ENCODE peak calls at places on chromosome 9, in ten cellular contexts. One of them, this sample, is unnamed.

GRCh38 chr9:127405344-127406125 is 8.6 kb downstream of the SLC2A8 start:
- DNase-seq in activated CD4-positive, alpha-beta T cell treated with anti-CD3 and anti-CD28 coated beads for 48 hours: no peak
- DNase-seq in ureter: no peak
- DNase-seq in H7: no peak
- DNase-seq in T-helper 1 cell: no peak
- DNase-seq in NCI-H2029 treated with DMSO at 0.1 percent for 48 hours: no peak
- DNase-seq in NCI-H510A treated with DMSO at 0.1 percent for 48 hours: no peak
- DNase-seq in stimulated activated CD4-positive, alpha-beta T cell treated with anti-CD3 and anti-CD28 coated beads, Interleukin-12 subunit alpha, Interleukin-12 subunit beta, amount 100 ng/mL, for 4 hours: no peak
- DNase-seq in NCI-H1092 treated with DMSO at 0.1 percent for 48 hours: no peak
- DNase-seq in KG1: no peak
- DNase-seq in this sample: no peak

GRCh38 chr9:104700306-104700705 is 6.0 kb downstream of the OR13D1 start:
- DNase-seq in NCI-H1092 treated with DMSO at 0.1 percent for 48 hours: no peak
- DNase-seq in activated CD4-positive, alpha-beta T cell treated with anti-CD3 and anti-CD28 coated beads for 48 hours: no peak
- DNase-seq in H7: no peak
- DNase-seq in NCI-H510A treated with DMSO at 0.1 percent for 48 hours: no peak
- DNase-seq in NCI-H2029 treated with DMSO at 0.1 percent for 48 hours: no peak
- DNase-seq in T-helper 1 cell: no peak
- DNase-seq in ureter: no peak
- DNase-seq in stimulated activated CD4-positive, alpha-beta T cell treated with anti-CD3 and anti-CD28 coated beads, Interleukin-12 subunit alpha, Interleukin-12 subunit beta, amount 100 ng/mL, for 4 hours: no peak
- DNase-seq in KG1: no peak
- DNase-seq in this sample: no peak

GRCh38 chr9:70673844-70674243 is 259.4 kb upstream of the KLF9 start:
- DNase-seq in H7: no peak
- DNase-seq in stimulated activated CD4-positive, alpha-beta T cell treated with anti-CD3 and anti-CD28 coated beads, Interleukin-12 subunit alpha, Interleukin-12 subunit beta, amount 100 ng/mL, for 4 hours: no peak
- DNase-seq in T-helper 1 cell: no peak
- DNase-seq in ureter: no peak
- DNase-seq in NCI-H510A treated with DMSO at 0.1 percent for 48 hours: no peak
- DNase-seq in NCI-H2029 treated with DMSO at 0.1 percent for 48 hours: no peak
- DNase-seq in NCI-H1092 treated with DMSO at 0.1 percent for 48 hours: no peak
- DNase-seq in activated CD4-positive, alpha-beta T cell treated with anti-CD3 and anti-CD28 coated beads for 48 hours: no peak
- DNase-seq in KG1: no peak
- DNase-seq in this sample: no peak

GRCh38 chr9:124010665-124011321 is 775 bp upstream of the LHX2 start:
- DNase-seq in activated CD4-positive, alpha-beta T cell treated with anti-CD3 and anti-CD28 coated beads for 48 hours: no peak
- DNase-seq in stimulated activated CD4-positive, alpha-beta T cell treated with anti-CD3 and anti-CD28 coated beads, Interleukin-12 subunit alpha, Interleukin-12 subunit beta, amount 100 ng/mL, for 4 hours: no peak
- DNase-seq in NCI-H2029 treated with DMSO at 0.1 percent for 48 hours: no peak
- DNase-seq in H7: peak; percentile 89
- DNase-seq in NCI-H1092 treated with DMSO at 0.1 percent for 48 hours: peak; percentile 82
- DNase-seq in ureter: no peak
- DNase-seq in T-helper 1 cell: no peak
- DNase-seq in KG1: no peak
- DNase-seq in NCI-H510A treated with DMSO at 0.1 percent for 48 hours: no peak
- DNase-seq in this sample: no peak

GRCh38 chr9:36074870-36075532 is 38.3 kb downstream of the RECK start:
- DNase-seq in T-helper 1 cell: no peak
- DNase-seq in ureter: peak; percentile 90
- DNase-seq in NCI-H2029 treated with DMSO at 0.1 percent for 48 hours: no peak
- DNase-seq in NCI-H510A treated with DMSO at 0.1 percent for 48 hours: no peak
- DNase-seq in NCI-H1092 treated with DMSO at 0.1 percent for 48 hours: no peak
- DNase-seq in activated CD4-positive, alpha-beta T cell treated with anti-CD3 and anti-CD28 coated beads for 48 hours: no peak
- DNase-seq in H7: no peak
- DNase-seq in stimulated activated CD4-positive, alpha-beta T cell treated with anti-CD3 and anti-CD28 coated beads, Interleukin-12 subunit alpha, Interleukin-12 subunit beta, amount 100 ng/mL, for 4 hours: no peak
- DNase-seq in KG1: no peak
- DNase-seq in this sample: no peak

GRCh38 chr9:13443380-13444271 is 164.1 kb upstream of the MPDZ start:
- DNase-seq in NCI-H2029 treated with DMSO at 0.1 percent for 48 hours: no peak
- DNase-seq in ureter: no peak
- DNase-seq in KG1: no peak
- DNase-seq in activated CD4-positive, alpha-beta T cell treated with anti-CD3 and anti-CD28 coated beads for 48 hours: no peak
- DNase-seq in stimulated activated CD4-positive, alpha-beta T cell treated with anti-CD3 and anti-CD28 coated beads, Interleukin-12 subunit alpha, Interleukin-12 subunit beta, amount 100 ng/mL, for 4 hours: no peak
- DNase-seq in NCI-H1092 treated with DMSO at 0.1 percent for 48 hours: peak; percentile 74
- DNase-seq in H7: no peak
- DNase-seq in T-helper 1 cell: no peak
- DNase-seq in NCI-H510A treated with DMSO at 0.1 percent for 48 hours: no peak
- DNase-seq in this sample: no peak

GRCh38 chr9:119004618-119004990 is 364.6 kb downstream of the BRINP1 start:
- DNase-seq in NCI-H1092 treated with DMSO at 0.1 percent for 48 hours: no peak
- DNase-seq in T-helper 1 cell: no peak
- DNase-seq in NCI-H2029 treated with DMSO at 0.1 percent for 48 hours: peak; percentile 13
- DNase-seq in H7: no peak
- DNase-seq in KG1: no peak
- DNase-seq in ureter: peak; percentile 89
- DNase-seq in stimulated activated CD4-positive, alpha-beta T cell treated with anti-CD3 and anti-CD28 coated beads, Interleukin-12 subunit alpha, Interleukin-12 subunit beta, amount 100 ng/mL, for 4 hours: no peak
- DNase-seq in activated CD4-positive, alpha-beta T cell treated with anti-CD3 and anti-CD28 coated beads for 48 hours: no peak
- DNase-seq in NCI-H510A treated with DMSO at 0.1 percent for 48 hours: no peak
- DNase-seq in this sample: peak; percentile 43

GRCh38 chr9:132283863-132284262 is 70.9 kb downstream of the SETX start:
- DNase-seq in NCI-H2029 treated with DMSO at 0.1 percent for 48 hours: no peak
- DNase-seq in stimulated activated CD4-positive, alpha-beta T cell treated with anti-CD3 and anti-CD28 coated beads, Interleukin-12 subunit alpha, Interleukin-12 subunit beta, amount 100 ng/mL, for 4 hours: no peak
- DNase-seq in H7: no peak
- DNase-seq in NCI-H1092 treated with DMSO at 0.1 percent for 48 hours: no peak
- DNase-seq in T-helper 1 cell: no peak
- DNase-seq in ureter: no peak
- DNase-seq in KG1: no peak
- DNase-seq in activated CD4-positive, alpha-beta T cell treated with anti-CD3 and anti-CD28 coated beads for 48 hours: no peak
- DNase-seq in NCI-H510A treated with DMSO at 0.1 percent for 48 hours: no peak
- DNase-seq in this sample: no peak

GRCh38 chr9:135811796-135812195 is 95.5 kb downstream of the CAMSAP1 start:
- DNase-seq in ureter: no peak
- DNase-seq in H7: no peak
- DNase-seq in NCI-H2029 treated with DMSO at 0.1 percent for 48 hours: peak; percentile 23
- DNase-seq in NCI-H510A treated with DMSO at 0.1 percent for 48 hours: peak; percentile 9
- DNase-seq in activated CD4-positive, alpha-beta T cell treated with anti-CD3 and anti-CD28 coated beads for 48 hours: no peak
- DNase-seq in KG1: no peak
- DNase-seq in T-helper 1 cell: no peak
- DNase-seq in stimulated activated CD4-positive, alpha-beta T cell treated with anti-CD3 and anti-CD28 coated beads, Interleukin-12 subunit alpha, Interleukin-12 subunit beta, amount 100 ng/mL, for 4 hours: no peak
- DNase-seq in NCI-H1092 treated with DMSO at 0.1 percent for 48 hours: peak; percentile 83
- DNase-seq in this sample: no peak

GRCh38 chr9:11338130-11338529 is 725.3 kb upstream of the PTPRD start:
- DNase-seq in KG1: no peak
- DNase-seq in NCI-H1092 treated with DMSO at 0.1 percent for 48 hours: no peak
- DNase-seq in NCI-H510A treated with DMSO at 0.1 percent for 48 hours: no peak
- DNase-seq in H7: no peak
- DNase-seq in stimulated activated CD4-positive, alpha-beta T cell treated with anti-CD3 and anti-CD28 coated beads, Interleukin-12 subunit alpha, Interleukin-12 subunit beta, amount 100 ng/mL, for 4 hours: no peak
- DNase-seq in NCI-H2029 treated with DMSO at 0.1 percent for 48 hours: no peak
- DNase-seq in T-helper 1 cell: no peak
- DNase-seq in ureter: no peak
- DNase-seq in activated CD4-positive, alpha-beta T cell treated with anti-CD3 and anti-CD28 coated beads for 48 hours: no peak
- DNase-seq in this sample: no peak

GRCh38 chr9:14203366-14204056 is 110.4 kb downstream of the NFIB start:
- DNase-seq in T-helper 1 cell: no peak
- DNase-seq in H7: no peak
- DNase-seq in NCI-H1092 treated with DMSO at 0.1 percent for 48 hours: peak; percentile 72
- DNase-seq in KG1: no peak
- DNase-seq in ureter: peak; percentile 65
- DNase-seq in NCI-H2029 treated with DMSO at 0.1 percent for 48 hours: peak; percentile 5
- DNase-seq in activated CD4-positive, alpha-beta T cell treated with anti-CD3 and anti-CD28 coated beads for 48 hours: no peak
- DNase-seq in NCI-H510A treated with DMSO at 0.1 percent for 48 hours: no peak
- DNase-seq in stimulated activated CD4-positive, alpha-beta T cell treated with anti-CD3 and anti-CD28 coated beads, Interleukin-12 subunit alpha, Interleukin-12 subunit beta, amount 100 ng/mL, for 4 hours: no peak
- DNase-seq in this sample: no peak

GRCh38 chr9:94600258-94600657 is 6.6 kb upstream of the FBP2 start:
- DNase-seq in H7: no peak
- DNase-seq in ureter: no peak
- DNase-seq in NCI-H510A treated with DMSO at 0.1 percent for 48 hours: no peak
- DNase-seq in NCI-H2029 treated with DMSO at 0.1 percent for 48 hours: no peak
- DNase-seq in T-helper 1 cell: no peak
- DNase-seq in KG1: no peak
- DNase-seq in NCI-H1092 treated with DMSO at 0.1 percent for 48 hours: no peak
- DNase-seq in stimulated activated CD4-positive, alpha-beta T cell treated with anti-CD3 and anti-CD28 coated beads, Interleukin-12 subunit alpha, Interleukin-12 subunit beta, amount 100 ng/mL, for 4 hours: no peak
- DNase-seq in activated CD4-positive, alpha-beta T cell treated with anti-CD3 and anti-CD28 coated beads for 48 hours: no peak
- DNase-seq in this sample: no peak

GRCh38 chr9:35042081-35042604 is 30.3 kb downstream of the VCP start:
- DNase-seq in NCI-H2029 treated with DMSO at 0.1 percent for 48 hours: no peak
- DNase-seq in NCI-H510A treated with DMSO at 0.1 percent for 48 hours: no peak
- DNase-seq in T-helper 1 cell: no peak
- DNase-seq in ureter: no peak
- DNase-seq in stimulated activated CD4-positive, alpha-beta T cell treated with anti-CD3 and anti-CD28 coated beads, Interleukin-12 subunit alpha, Interleukin-12 subunit beta, amount 100 ng/mL, for 4 hours: no peak
- DNase-seq in NCI-H1092 treated with DMSO at 0.1 percent for 48 hours: no peak
- DNase-seq in KG1: no peak
- DNase-seq in activated CD4-positive, alpha-beta T cell treated with anti-CD3 and anti-CD28 coated beads for 48 hours: no peak
- DNase-seq in H7: no peak
- DNase-seq in this sample: no peak

GRCh38 chr9:4118666-4119065 is 181.2 kb downstream of the GLIS3 start:
- DNase-seq in NCI-H510A treated with DMSO at 0.1 percent for 48 hours: no peak
- DNase-seq in KG1: no peak
- DNase-seq in H7: no peak
- DNase-seq in NCI-H1092 treated with DMSO at 0.1 percent for 48 hours: no peak
- DNase-seq in NCI-H2029 treated with DMSO at 0.1 percent for 48 hours: no peak
- DNase-seq in T-helper 1 cell: no peak
- DNase-seq in activated CD4-positive, alpha-beta T cell treated with anti-CD3 and anti-CD28 coated beads for 48 hours: no peak
- DNase-seq in ureter: no peak
- DNase-seq in stimulated activated CD4-positive, alpha-beta T cell treated with anti-CD3 and anti-CD28 coated beads, Interleukin-12 subunit alpha, Interleukin-12 subunit beta, amount 100 ng/mL, for 4 hours: no peak
- DNase-seq in this sample: no peak

GRCh38 chr9:126915281-126915816 is 767 bp downstream of the RALGPS1 start:
- DNase-seq in activated CD4-positive, alpha-beta T cell treated with anti-CD3 and anti-CD28 coated beads for 48 hours: peak; percentile 20
- DNase-seq in H7: peak; percentile 97
- DNase-seq in stimulated activated CD4-positive, alpha-beta T cell treated with anti-CD3 and anti-CD28 coated beads, Interleukin-12 subunit alpha, Interleukin-12 subunit beta, amount 100 ng/mL, for 4 hours: peak; percentile 25
- DNase-seq in NCI-H510A treated with DMSO at 0.1 percent for 48 hours: peak; percentile 42
- DNase-seq in ureter: peak; percentile 68
- DNase-seq in T-helper 1 cell: no peak
- DNase-seq in NCI-H2029 treated with DMSO at 0.1 percent for 48 hours: no peak
- DNase-seq in KG1: no peak
- DNase-seq in NCI-H1092 treated with DMSO at 0.1 percent for 48 hours: peak; percentile 22
- DNase-seq in this sample: peak; percentile 76

GRCh38 chr9:42852133-42852532 is 668.7 kb downstream of the SPATA31A6 start:
- DNase-seq in ureter: no peak
- DNase-seq in activated CD4-positive, alpha-beta T cell treated with anti-CD3 and anti-CD28 coated beads for 48 hours: peak; percentile 21
- DNase-seq in T-helper 1 cell: peak; percentile 67
- DNase-seq in NCI-H1092 treated with DMSO at 0.1 percent for 48 hours: no peak
- DNase-seq in NCI-H510A treated with DMSO at 0.1 percent for 48 hours: no peak
- DNase-seq in KG1: peak; percentile 14
- DNase-seq in H7: peak; percentile 34
- DNase-seq in NCI-H2029 treated with DMSO at 0.1 percent for 48 hours: no peak
- DNase-seq in stimulated activated CD4-positive, alpha-beta T cell treated with anti-CD3 and anti-CD28 coated beads, Interleukin-12 subunit alpha, Interleukin-12 subunit beta, amount 100 ng/mL, for 4 hours: no peak
- DNase-seq in this sample: peak; percentile 69

GRCh38 chr9:132670816-132671371 is 630 bp downstream of the GTF3C4 start:
- DNase-seq in NCI-H2029 treated with DMSO at 0.1 percent for 48 hours: no peak
- DNase-seq in stimulated activated CD4-positive, alpha-beta T cell treated with anti-CD3 and anti-CD28 coated beads, Interleukin-12 subunit alpha, Interleukin-12 subunit beta, amount 100 ng/mL, for 4 hours: peak; percentile 16
- DNase-seq in KG1: no peak
- DNase-seq in activated CD4-positive, alpha-beta T cell treated with anti-CD3 and anti-CD28 coated beads for 48 hours: peak; percentile 60
- DNase-seq in T-helper 1 cell: peak; percentile 24
- DNase-seq in NCI-H1092 treated with DMSO at 0.1 percent for 48 hours: no peak
- DNase-seq in ureter: peak; percentile 53
- DNase-seq in H7: peak; percentile 81
- DNase-seq in NCI-H510A treated with DMSO at 0.1 percent for 48 hours: peak; percentile 7
- DNase-seq in this sample: peak; percentile 77

GRCh38 chr9:33139421-33140228 is 27.5 kb downstream of the B4GALT1 start:
- DNase-seq in NCI-H510A treated with DMSO at 0.1 percent for 48 hours: no peak
- DNase-seq in H7: peak; percentile 63
- DNase-seq in NCI-H2029 treated with DMSO at 0.1 percent for 48 hours: no peak
- DNase-seq in T-helper 1 cell: no peak
- DNase-seq in activated CD4-positive, alpha-beta T cell treated with anti-CD3 and anti-CD28 coated beads for 48 hours: no peak
- DNase-seq in NCI-H1092 treated with DMSO at 0.1 percent for 48 hours: no peak
- DNase-seq in ureter: peak; percentile 76
- DNase-seq in stimulated activated CD4-positive, alpha-beta T cell treated with anti-CD3 and anti-CD28 coated beads, Interleukin-12 subunit alpha, Interleukin-12 subunit beta, amount 100 ng/mL, for 4 hours: no peak
- DNase-seq in KG1: no peak
- DNase-seq in this sample: peak; percentile 81

GRCh38 chr9:136095495-136096058 is 488 bp upstream of the NACC2 start:
- DNase-seq in activated CD4-positive, alpha-beta T cell treated with anti-CD3 and anti-CD28 coated beads for 48 hours: peak; percentile 33
- DNase-seq in T-helper 1 cell: no peak
- DNase-seq in NCI-H510A treated with DMSO at 0.1 percent for 48 hours: no peak
- DNase-seq in stimulated activated CD4-positive, alpha-beta T cell treated with anti-CD3 and anti-CD28 coated beads, Interleukin-12 subunit alpha, Interleukin-12 subunit beta, amount 100 ng/mL, for 4 hours: no peak
- DNase-seq in NCI-H2029 treated with DMSO at 0.1 percent for 48 hours: no peak
- DNase-seq in ureter: no peak
- DNase-seq in KG1: no peak
- DNase-seq in NCI-H1092 treated with DMSO at 0.1 percent for 48 hours: no peak
- DNase-seq in H7: peak; percentile 92
- DNase-seq in this sample: no peak

GRCh38 chr9:135282001-135282731 is 194.7 kb downstream of the OLFM1 start:
- DNase-seq in T-helper 1 cell: no peak
- DNase-seq in NCI-H510A treated with DMSO at 0.1 percent for 48 hours: peak; percentile 30
- DNase-seq in KG1: no peak
- DNase-seq in H7: no peak
- DNase-seq in stimulated activated CD4-positive, alpha-beta T cell treated with anti-CD3 and anti-CD28 coated beads, Interleukin-12 subunit alpha, Interleukin-12 subunit beta, amount 100 ng/mL, for 4 hours: no peak
- DNase-seq in NCI-H2029 treated with DMSO at 0.1 percent for 48 hours: peak; percentile 90
- DNase-seq in ureter: peak; percentile 86
- DNase-seq in activated CD4-positive, alpha-beta T cell treated with anti-CD3 and anti-CD28 coated beads for 48 hours: peak; percentile 25
- DNase-seq in NCI-H1092 treated with DMSO at 0.1 percent for 48 hours: peak; percentile 91
- DNase-seq in this sample: peak; percentile 64

GRCh38 chr9:1050125-1050895 is at the start of gene DMRT2:
- DNase-seq in KG1: no peak
- DNase-seq in T-helper 1 cell: peak; percentile 57
- DNase-seq in activated CD4-positive, alpha-beta T cell treated with anti-CD3 and anti-CD28 coated beads for 48 hours: peak; percentile 66
- DNase-seq in stimulated activated CD4-positive, alpha-beta T cell treated with anti-CD3 and anti-CD28 coated beads, Interleukin-12 subunit alpha, Interleukin-12 subunit beta, amount 100 ng/mL, for 4 hours: no peak
- DNase-seq in ureter: peak; percentile 77
- DNase-seq in NCI-H2029 treated with DMSO at 0.1 percent for 48 hours: peak; percentile 79
- DNase-seq in NCI-H1092 treated with DMSO at 0.1 percent for 48 hours: peak; percentile 18
- DNase-seq in H7: peak; percentile 98
- DNase-seq in NCI-H510A treated with DMSO at 0.1 percent for 48 hours: peak; percentile 83
- DNase-seq in this sample: peak; percentile 86

GRCh38 chr9:99489043-99489378 is 266.9 kb downstream of the SEC61B start:
- DNase-seq in T-helper 1 cell: no peak
- DNase-seq in H7: no peak
- DNase-seq in NCI-H1092 treated with DMSO at 0.1 percent for 48 hours: no peak
- DNase-seq in KG1: no peak
- DNase-seq in ureter: no peak
- DNase-seq in stimulated activated CD4-positive, alpha-beta T cell treated with anti-CD3 and anti-CD28 coated beads, Interleukin-12 subunit alpha, Interleukin-12 subunit beta, amount 100 ng/mL, for 4 hours: no peak
- DNase-seq in NCI-H2029 treated with DMSO at 0.1 percent for 48 hours: no peak
- DNase-seq in NCI-H510A treated with DMSO at 0.1 percent for 48 hours: no peak
- DNase-seq in activated CD4-positive, alpha-beta T cell treated with anti-CD3 and anti-CD28 coated beads for 48 hours: no peak
- DNase-seq in this sample: no peak